ENCODE peak calls at places on chromosomes 5 and 9, in seven cellular contexts. One of them, this sample, is unnamed.

GRCh38 chr5:153888781-153889180 is 149.9 kb downstream of the FAM114A2 start:
- DNase-seq in PC-3: no peak
- DNase-seq in fibroblast of lung: no peak
- DNase-seq in right atrium auricular region: no peak
- DNase-seq in heart left ventricle: no peak
- DNase-seq in spleen: no peak
- DNase-seq in right cardiac atrium: no peak
- DNase-seq in this sample: no peak

GRCh38 chr5:172447646-172448365 is 6.5 kb downstream of the SH3PXD2B start:
- DNase-seq in heart left ventricle: no peak
- DNase-seq in spleen: peak
- DNase-seq in fibroblast of lung: no peak
- DNase-seq in right cardiac atrium: no peak
- DNase-seq in right atrium auricular region: no peak
- DNase-seq in PC-3: no peak
- DNase-seq in this sample: no peak

GRCh38 chr5:175614223-175614622 is 43.6 kb upstream of the HRH2 start:
- DNase-seq in spleen: no peak
- DNase-seq in fibroblast of lung: no peak
- DNase-seq in PC-3: no peak
- DNase-seq in heart left ventricle: no peak
- DNase-seq in right cardiac atrium: no peak
- DNase-seq in right atrium auricular region: no peak
- DNase-seq in this sample: no peak

GRCh38 chr9:37026085-37026935 is 7.8 kb downstream of the PAX5 start:
- DNase-seq in right cardiac atrium: no peak
- DNase-seq in right atrium auricular region: no peak
- DNase-seq in spleen: peak
- DNase-seq in fibroblast of lung: no peak
- DNase-seq in heart left ventricle: no peak
- DNase-seq in PC-3: no peak
- DNase-seq in this sample: no peak

GRCh38 chr5:79878721-79879336 is 112.2 kb downstream of the MTX3 start:
- DNase-seq in fibroblast of lung: no peak
- DNase-seq in right cardiac atrium: no peak
- DNase-seq in PC-3: peak
- DNase-seq in spleen: no peak
- DNase-seq in heart left ventricle: no peak
- DNase-seq in right atrium auricular region: no peak
- DNase-seq in this sample: no peak

GRCh38 chr5:158139161-158139560 is 280.2 kb upstream of the CLINT1 start:
- DNase-seq in heart left ventricle: no peak
- DNase-seq in fibroblast of lung: peak
- DNase-seq in right atrium auricular region: no peak
- DNase-seq in spleen: no peak
- DNase-seq in right cardiac atrium: no peak
- DNase-seq in PC-3: peak
- DNase-seq in this sample: no peak

GRCh38 chr5:54455413-54456157 is at the start of gene HSPB3:
- DNase-seq in spleen: no peak
- DNase-seq in right atrium auricular region: peak
- DNase-seq in fibroblast of lung: peak
- DNase-seq in PC-3: no peak
- DNase-seq in heart left ventricle: peak
- DNase-seq in right cardiac atrium: peak
- DNase-seq in this sample: peak

GRCh38 chr9:135010921-135011320 is 76.5 kb upstream of the OLFM1 start:
- DNase-seq in right atrium auricular region: no peak
- DNase-seq in right cardiac atrium: no peak
- DNase-seq in spleen: peak
- DNase-seq in fibroblast of lung: no peak
- DNase-seq in heart left ventricle: no peak
- DNase-seq in PC-3: no peak
- DNase-seq in this sample: no peak

GRCh38 chr5:155150012-155150411 is 136.5 kb downstream of the KIF4B start:
- DNase-seq in right cardiac atrium: no peak
- DNase-seq in fibroblast of lung: no peak
- DNase-seq in heart left ventricle: no peak
- DNase-seq in spleen: no peak
- DNase-seq in right atrium auricular region: no peak
- DNase-seq in PC-3: no peak
- DNase-seq in this sample: no peak

GRCh38 chr9:13364271-13364670 is 84.8 kb upstream of the MPDZ start:
- DNase-seq in spleen: no peak
- DNase-seq in fibroblast of lung: peak
- DNase-seq in right cardiac atrium: no peak
- DNase-seq in right atrium auricular region: no peak
- DNase-seq in heart left ventricle: no peak
- DNase-seq in PC-3: no peak
- DNase-seq in this sample: no peak

GRCh38 chr5:169433221-169433651 is 132.3 kb upstream of the SLIT3 start:
- DNase-seq in PC-3: no peak
- DNase-seq in right atrium auricular region: no peak
- DNase-seq in heart left ventricle: no peak
- DNase-seq in fibroblast of lung: no peak
- DNase-seq in right cardiac atrium: no peak
- DNase-seq in spleen: no peak
- DNase-seq in this sample: no peak

GRCh38 chr5:151092750-151093149 is 11.9 kb upstream of the TNIP1 start:
- DNase-seq in fibroblast of lung: peak
- DNase-seq in right atrium auricular region: no peak
- DNase-seq in PC-3: peak
- DNase-seq in right cardiac atrium: no peak
- DNase-seq in spleen: no peak
- DNase-seq in heart left ventricle: no peak
- DNase-seq in this sample: no peak

GRCh38 chr9:22111871-22112247 is 102.8 kb upstream of the CDKN2B start:
- DNase-seq in fibroblast of lung: peak
- DNase-seq in PC-3: peak
- DNase-seq in right atrium auricular region: no peak
- DNase-seq in spleen: no peak
- DNase-seq in right cardiac atrium: no peak
- DNase-seq in heart left ventricle: no peak
- DNase-seq in this sample: no peak

GRCh38 chr9:128870128-128870940 is 11.4 kb downstream of the KYAT1 start:
- DNase-seq in spleen: peak
- DNase-seq in right cardiac atrium: no peak
- DNase-seq in right atrium auricular region: no peak
- DNase-seq in PC-3: no peak
- DNase-seq in heart left ventricle: no peak
- DNase-seq in fibroblast of lung: no peak
- DNase-seq in this sample: no peak

GRCh38 chr9:116718111-116718510 is 31.0 kb downstream of the TRIM32 start:
- DNase-seq in PC-3: no peak
- DNase-seq in heart left ventricle: no peak
- DNase-seq in fibroblast of lung: no peak
- DNase-seq in spleen: no peak
- DNase-seq in right cardiac atrium: no peak
- DNase-seq in right atrium auricular region: no peak
- DNase-seq in this sample: no peak

GRCh38 chr5:143955140-143955539 is 143.2 kb downstream of the HMHB1 start:
- DNase-seq in right atrium auricular region: no peak
- DNase-seq in PC-3: no peak
- DNase-seq in spleen: no peak
- DNase-seq in fibroblast of lung: peak
- DNase-seq in right cardiac atrium: peak
- DNase-seq in heart left ventricle: no peak
- DNase-seq in this sample: peak

GRCh38 chr5:142685418-142686209 is at the start of gene FGF1:
- DNase-seq in PC-3: no peak
- DNase-seq in right atrium auricular region: no peak
- DNase-seq in right cardiac atrium: peak
- DNase-seq in fibroblast of lung: peak
- DNase-seq in heart left ventricle: peak
- DNase-seq in spleen: no peak
- DNase-seq in this sample: peak

GRCh38 chr5:1846583-1846982 is 36.1 kb downstream of the IRX4 start:
- DNase-seq in right cardiac atrium: no peak
- DNase-seq in spleen: no peak
- DNase-seq in PC-3: no peak
- DNase-seq in right atrium auricular region: no peak
- DNase-seq in heart left ventricle: no peak
- DNase-seq in fibroblast of lung: no peak
- DNase-seq in this sample: no peak

GRCh38 chr5:36876965-36877666 is 547 bp downstream of the NIPBL start:
- DNase-seq in fibroblast of lung: peak
- DNase-seq in PC-3: peak
- DNase-seq in right atrium auricular region: peak
- DNase-seq in right cardiac atrium: peak
- DNase-seq in spleen: peak
- DNase-seq in heart left ventricle: peak
- DNase-seq in this sample: peak

GRCh38 chr9:14941487-14941886 is 31.3 kb upstream of the FREM1 start:
- DNase-seq in right atrium auricular region: no peak
- DNase-seq in PC-3: no peak
- DNase-seq in spleen: no peak
- DNase-seq in right cardiac atrium: no peak
- DNase-seq in heart left ventricle: no peak
- DNase-seq in fibroblast of lung: no peak
- DNase-seq in this sample: no peak

GRCh38 chr9:14935099-14935710 is 25.0 kb upstream of the FREM1 start:
- DNase-seq in right cardiac atrium: no peak
- DNase-seq in spleen: no peak
- DNase-seq in right atrium auricular region: no peak
- DNase-seq in PC-3: no peak
- DNase-seq in heart left ventricle: no peak
- DNase-seq in fibroblast of lung: no peak
- DNase-seq in this sample: no peak

GRCh38 chr9:14939378-14939777 is 29.1 kb upstream of the FREM1 start:
- DNase-seq in spleen: no peak
- DNase-seq in PC-3: no peak
- DNase-seq in fibroblast of lung: no peak
- DNase-seq in right atrium auricular region: no peak
- DNase-seq in right cardiac atrium: no peak
- DNase-seq in heart left ventricle: no peak
- DNase-seq in this sample: no peak

GRCh38 chr9:14932246-14932645 is 22.0 kb upstream of the FREM1 start:
- DNase-seq in fibroblast of lung: no peak
- DNase-seq in heart left ventricle: no peak
- DNase-seq in PC-3: no peak
- DNase-seq in right cardiac atrium: no peak
- DNase-seq in spleen: no peak
- DNase-seq in right atrium auricular region: no peak
- DNase-seq in this sample: no peak

GRCh38 chr9:14935917-14936316 is 25.7 kb upstream of the FREM1 start:
- DNase-seq in right cardiac atrium: no peak
- DNase-seq in heart left ventricle: no peak
- DNase-seq in fibroblast of lung: no peak
- DNase-seq in spleen: no peak
- DNase-seq in right atrium auricular region: no peak
- DNase-seq in PC-3: no peak
- DNase-seq in this sample: no peak
- H3K27ac ChIP-seq in right cardiac atrium: no peak
- H3K27ac ChIP-seq in heart left ventricle: no peak
- H3K27ac ChIP-seq in fibroblast of lung: no peak
- H3K27ac ChIP-seq in spleen: no peak
- H3K27ac ChIP-seq in right atrium auricular region: no peak
- H3K27ac ChIP-seq in PC-3: no peak
- H3K27ac ChIP-seq in this sample: no peak

DNA sequence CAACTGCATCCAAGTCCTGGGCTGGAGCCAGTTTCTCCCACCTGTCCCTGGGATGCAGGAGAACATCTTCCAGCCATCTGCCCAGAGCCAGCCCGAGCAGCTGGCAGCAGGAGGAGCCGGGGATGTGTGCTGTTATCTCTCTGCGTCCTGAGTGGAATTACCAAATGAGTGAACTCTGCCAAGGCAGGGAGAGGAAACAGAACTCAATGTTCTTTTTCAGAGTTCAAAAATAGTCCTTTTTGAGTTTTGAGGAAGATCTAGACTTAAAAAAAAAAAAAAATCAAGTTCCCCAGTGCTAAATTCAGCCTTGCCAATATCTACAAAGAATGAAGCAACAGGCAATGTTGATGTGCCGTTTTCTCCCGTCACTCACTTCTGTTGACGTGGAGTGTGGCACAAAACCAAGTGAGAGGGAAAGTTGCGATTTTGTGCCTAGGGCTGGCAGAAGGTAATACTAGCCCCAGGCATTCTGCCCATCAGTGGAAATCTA is 56.2 kb downstream of the TMOD1 start:
- DNase-seq in right cardiac atrium: peak
- DNase-seq in right atrium auricular region: peak
- DNase-seq in fibroblast of lung: no peak
- DNase-seq in heart left ventricle: peak
- DNase-seq in PC-3: no peak
- DNase-seq in spleen: peak
- DNase-seq in this sample: peak
- H3K27ac ChIP-seq in right cardiac atrium: peak
- H3K27ac ChIP-seq in right atrium auricular region: peak
- H3K27ac ChIP-seq in fibroblast of lung: no peak
- H3K27ac ChIP-seq in heart left ventricle: peak
- H3K27ac ChIP-seq in PC-3: no peak
- H3K27ac ChIP-seq in spleen: peak
- H3K27ac ChIP-seq in this sample: peak

GRCh38 chr5:160021818-160022446 is 13.0 kb downstream of the TTC1 start:
- DNase-seq in PC-3: peak
- DNase-seq in heart left ventricle: no peak
- DNase-seq in right cardiac atrium: no peak
- DNase-seq in right atrium auricular region: peak
- DNase-seq in spleen: no peak
- DNase-seq in fibroblast of lung: peak
- DNase-seq in this sample: no peak

GRCh38 chr5:160020266-160020770 is 11.4 kb downstream of the TTC1 start:
- DNase-seq in PC-3: no peak
- DNase-seq in right atrium auricular region: no peak
- DNase-seq in spleen: no peak
- DNase-seq in right cardiac atrium: no peak
- DNase-seq in fibroblast of lung: no peak
- DNase-seq in heart left ventricle: no peak
- DNase-seq in this sample: no peak

GRCh38 chr5:160023883-160024635 is 15.1 kb downstream of the TTC1 start:
- DNase-seq in PC-3: no peak
- DNase-seq in spleen: no peak
- DNase-seq in right cardiac atrium: no peak
- DNase-seq in heart left ventricle: no peak
- DNase-seq in right atrium auricular region: no peak
- DNase-seq in fibroblast of lung: no peak
- DNase-seq in this sample: no peak

DNA sequence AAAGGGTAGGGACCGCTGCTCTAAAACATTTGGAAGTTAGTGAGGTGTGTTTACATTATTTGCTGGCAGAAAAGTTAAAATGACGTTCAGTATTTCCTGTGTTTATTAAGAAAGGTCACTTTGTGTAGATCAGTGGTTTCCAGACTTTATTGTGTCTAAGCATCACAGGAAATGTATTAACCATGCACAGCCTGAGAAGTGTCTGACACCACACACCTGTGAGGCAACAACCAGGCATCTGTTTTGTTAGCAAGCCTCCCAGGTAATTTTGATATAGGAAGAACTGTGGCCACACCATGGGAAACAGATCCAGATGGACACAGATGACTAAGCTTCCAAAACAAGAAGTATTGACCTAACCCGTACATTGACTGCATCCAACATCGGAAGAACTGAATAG is 12.0 kb downstream of the TTC1 start:
- DNase-seq in spleen: no peak
- DNase-seq in right atrium auricular region: no peak
- DNase-seq in heart left ventricle: no peak
- DNase-seq in PC-3: no peak
- DNase-seq in right cardiac atrium: no peak
- DNase-seq in fibroblast of lung: peak
- DNase-seq in this sample: no peak
- H3K27ac ChIP-seq in spleen: no peak
- H3K27ac ChIP-seq in right atrium auricular region: no peak
- H3K27ac ChIP-seq in heart left ventricle: no peak
- H3K27ac ChIP-seq in PC-3: no peak
- H3K27ac ChIP-seq in right cardiac atrium: no peak
- H3K27ac ChIP-seq in fibroblast of lung: no peak
- H3K27ac ChIP-seq in this sample: no peak

GRCh38 chr5:91794856-91795548 is 411.9 kb upstream of the ARRDC3 start:
- DNase-seq in right cardiac atrium: no peak
- DNase-seq in right atrium auricular region: no peak
- DNase-seq in spleen: no peak
- DNase-seq in heart left ventricle: no peak
- DNase-seq in fibroblast of lung: no peak
- DNase-seq in PC-3: peak
- DNase-seq in this sample: no peak
- H3K27ac ChIP-seq in right cardiac atrium: no peak
- H3K27ac ChIP-seq in right atrium auricular region: no peak
- H3K27ac ChIP-seq in spleen: no peak
- H3K27ac ChIP-seq in heart left ventricle: no peak
- H3K27ac ChIP-seq in fibroblast of lung: no peak
- H3K27ac ChIP-seq in PC-3: peak
- H3K27ac ChIP-seq in this sample: no peak